ENCODE peak calls at places on chromosomes 16 and 17, in seven cellular contexts. I, Q, X, Y, M, J and R are unnamed samples.

GRCh38 chr17:68383443-68384321 is 73.6 kb downstream of the WIPI1 start:
- DNase-seq in M (peak), I (no peak), Y (no peak), X (no peak), J (no peak), Q (no peak), R (no peak)

GRCh38 chr17:32527146-32527545 is 40.4 kb downstream of the CDK5R1 start:
- DNase-seq in Q (no peak), J (no peak), X (no peak), Y (no peak), I (no peak), M (no peak), R (no peak)

GRCh38 chr16:80896778-80897177 is 92.4 kb upstream of the CDYL2 start:
- DNase-seq in M (no peak), Y (no peak), I (no peak), Q (no peak), J (no peak), X (no peak), R (no peak)

GRCh38 chr17:10812674-10813073 is 8.8 kb upstream of the TMEM238L start:
- DNase-seq in J (no peak), I (no peak), X (no peak), Q (no peak), M (no peak), Y (no peak), R (no peak)

GRCh38 chr16:25713785-25714570 is 22.2 kb downstream of the HS3ST4 start:
- DNase-seq in Q (no peak), J (peak), M (no peak), X (no peak), Y (no peak), I (no peak), R (no peak)

GRCh38 chr17:47982091-47982617 is 11.2 kb downstream of the CDK5RAP3 start:
- DNase-seq in Q (no peak), I (no peak), Y (no peak), J (no peak), M (no peak), X (no peak), R (no peak)

GRCh38 chr17:77145635-77146632 is 5.2 kb downstream of the SEC14L1 start:
- DNase-seq in X (peak), I (peak), J (no peak), Q (no peak), Y (peak), M (peak), R (peak)

GRCh38 chr16:72637306-72637705 is 410.6 kb downstream of the ZFHX3 start:
- DNase-seq in X (no peak), M (no peak), Q (no peak), Y (peak), J (no peak), I (no peak), R (no peak)

GRCh38 chr17:69822314-69822875 is 252.6 kb upstream of the KCNJ16 start:
- DNase-seq in J (no peak), I (no peak), M (no peak), Y (no peak), X (no peak), Q (no peak), R (no peak)

GRCh38 chr16:48609453-48610023 is 442 bp downstream of the N4BP1 start:
- DNase-seq in J (peak), Q (peak), I (peak), Y (no peak), M (peak), X (peak), R (peak)

GRCh38 chr16:87626905-87627304 is 24.6 kb downstream of the JPH3 start:
- DNase-seq in M (no peak), Q (no peak), X (no peak), I (no peak), Y (no peak), J (no peak), R (no peak)

GRCh38 chr17:19347323-19348080 is 15.0 kb downstream of the B9D1 start:
- DNase-seq in J (no peak), Y (no peak), Q (no peak), I (no peak), X (no peak), M (no peak), R (peak)

GRCh38 chr17:18138065-18138749 is 29.7 kb downstream of the MYO15A start:
- DNase-seq in Q (no peak), J (peak), I (no peak), X (no peak), Y (no peak), M (no peak), R (no peak)

GRCh38 chr17:80442764-80443163 is 27.8 kb downstream of the ENDOV start:
- DNase-seq in M (no peak), Y (no peak), I (no peak), Q (no peak), X (no peak), J (no peak), R (no peak)

GRCh38 chr17:15947331-15947730 is 2.4 kb downstream of the ADORA2B start:
- DNase-seq in Q (no peak), Y (peak), J (no peak), X (no peak), I (no peak), M (no peak), R (no peak)

GRCh38 chr17:69406906-69407305 is 7.6 kb upstream of the MAP2K6 start:
- DNase-seq in Y (no peak), M (no peak), J (no peak), X (no peak), Q (no peak), I (no peak), R (no peak)

GRCh38 chr16:21071741-21072140 is 78.9 kb downstream of the DNAH3 start:
- DNase-seq in M (no peak), I (no peak), J (no peak), Q (no peak), X (no peak), Y (no peak), R (no peak)

GRCh38 chr17:40129498-40129897 is 7.7 kb downstream of the MSL1 start:
- DNase-seq in Q (no peak), J (no peak), M (no peak), I (no peak), X (no peak), Y (no peak), R (no peak)

GRCh38 chr17:73192894-73193701 is at the start of gene COG1:
- DNase-seq in X (peak), Y (peak), I (peak), Q (peak), J (peak), M (peak), R (peak)

GRCh38 chr17:67421869-67422273 is 44.8 kb downstream of the PITPNC1 start:
- DNase-seq in X (no peak), Q (peak), Y (peak), M (no peak), J (no peak), I (no peak), R (no peak)

GRCh38 chr17:36722121-36722902 is 120.9 kb downstream of the MRM1 start:
- DNase-seq in Q (peak), J (no peak), X (peak), M (peak), I (no peak), Y (no peak), R (peak)

GRCh38 chr17:83085103-83085502 is 5.7 kb downstream of the METRNL start:
- DNase-seq in J (no peak), X (no peak), I (no peak), Y (no peak), M (no peak), Q (no peak), R (no peak)

GRCh38 chr16:62370445-62370844 is 334.2 kb upstream of the CDH8 start:
- DNase-seq in Y (no peak), M (no peak), I (no peak), J (no peak), X (no peak), Q (no peak), R (no peak)

GRCh38 chr17:53387745-53388144 is 435.0 kb upstream of the KIF2B start:
- DNase-seq in Q (no peak), I (no peak), X (no peak), M (no peak), J (no peak), Y (no peak), R (no peak)

GRCh38 chr17:27846042-27846655 is 45.8 kb upstream of the NOS2 start:
- DNase-seq in J (no peak), Y (no peak), X (no peak), Q (no peak), M (no peak), I (no peak), R (no peak)

DNA sequence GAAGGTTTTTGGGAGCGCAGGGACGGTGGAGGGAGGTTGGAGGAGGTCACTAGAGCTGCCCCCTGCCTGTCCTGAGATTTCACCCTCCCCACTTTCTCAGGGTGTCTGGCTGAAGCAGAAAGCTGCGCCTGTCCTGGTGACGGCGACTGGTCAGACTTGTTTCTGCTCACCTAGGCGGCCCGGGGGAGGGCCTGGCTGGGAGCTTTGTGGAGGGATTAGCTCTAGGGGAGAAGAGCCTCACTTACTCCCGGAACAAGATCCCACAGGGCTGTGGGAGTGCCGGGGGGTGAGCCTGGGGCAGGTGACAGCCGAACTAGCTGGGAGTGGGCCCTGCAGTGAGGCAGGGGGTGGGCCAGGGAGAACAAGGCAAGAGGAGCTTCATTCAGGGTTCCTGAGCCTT is 11.5 kb downstream of the NHERF1 start:
- DNase-seq in J (peak), X (peak), I (no peak), M (no peak), Y (peak), Q (no peak), R (no peak)
- H3K27ac ChIP-seq in J (peak), X (no peak), I (peak), M (no peak), Y (peak), Q (peak), R (no peak)

DNA sequence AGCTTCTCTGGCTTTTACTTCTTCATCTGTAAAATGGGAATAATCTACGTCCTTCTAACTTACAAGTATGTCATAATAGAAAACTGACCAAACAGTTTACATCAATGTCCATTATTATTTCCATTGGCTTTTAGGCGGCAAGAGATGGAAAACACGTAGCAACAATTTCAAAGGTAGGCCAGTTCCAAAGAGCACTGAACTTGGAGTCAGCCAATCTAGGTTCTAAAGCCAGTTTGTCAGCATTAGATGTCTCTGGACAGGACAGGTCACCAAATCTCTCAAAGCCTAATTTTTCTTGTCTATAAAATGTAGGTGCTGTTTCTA is 17.6 kb downstream of the HLF start:
- DNase-seq in I (no peak), X (no peak), Q (no peak), Y (no peak), J (no peak), M (no peak), R (no peak)
- H3K27ac ChIP-seq in I (no peak), X (no peak), Q (no peak), Y (no peak), J (no peak), M (no peak), R (peak)

GRCh38 chr16:78444-79145 is 570 bp downstream of the MPG start:
- DNase-seq in Y (no peak), M (peak), X (no peak), I (peak), J (no peak), Q (no peak), R (no peak)
- H3K27ac ChIP-seq in Y (no peak), M (peak), X (peak), I (no peak), J (peak), Q (peak), R (peak)

DNA sequence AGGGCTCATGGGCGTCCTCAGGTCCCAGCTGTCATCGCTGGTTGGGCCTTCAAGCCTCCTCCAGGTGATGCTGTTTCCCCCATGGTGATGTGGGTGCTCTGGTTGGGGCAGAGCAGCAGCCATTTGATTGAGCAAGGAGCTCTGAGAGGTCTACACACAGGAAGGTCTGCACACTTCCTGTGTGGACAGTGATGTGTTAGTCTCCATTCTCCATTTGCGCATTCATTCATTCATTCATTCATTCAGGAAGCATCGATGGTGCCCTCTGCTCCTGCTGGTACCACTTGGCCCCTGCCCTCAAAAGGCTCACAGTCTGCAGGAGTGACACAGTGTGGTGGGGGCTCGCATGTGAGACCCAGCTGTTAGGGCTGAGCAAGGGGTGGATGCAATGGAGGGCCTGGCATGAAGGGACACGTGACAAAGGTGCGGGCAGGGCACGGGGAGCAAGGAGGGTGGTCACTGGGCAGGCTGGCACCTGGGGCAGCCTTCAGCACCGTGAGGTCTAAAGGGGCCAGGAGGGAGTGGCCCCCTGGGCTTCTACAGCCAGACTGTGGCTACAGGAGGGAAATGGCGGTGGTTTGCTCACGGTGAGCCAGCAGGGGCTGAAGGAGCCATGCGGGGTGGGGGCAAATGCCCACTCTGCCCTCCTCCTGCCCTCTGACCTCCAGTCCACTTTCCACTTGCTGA is 1.5 kb downstream of the ADGRG3 start:
- DNase-seq in Q (no peak), Y (no peak), M (no peak), J (no peak), X (no peak), I (no peak), R (no peak)
- H3K27ac ChIP-seq in Q (no peak), Y (no peak), M (no peak), J (no peak), X (no peak), I (no peak), R (no peak)

DNA sequence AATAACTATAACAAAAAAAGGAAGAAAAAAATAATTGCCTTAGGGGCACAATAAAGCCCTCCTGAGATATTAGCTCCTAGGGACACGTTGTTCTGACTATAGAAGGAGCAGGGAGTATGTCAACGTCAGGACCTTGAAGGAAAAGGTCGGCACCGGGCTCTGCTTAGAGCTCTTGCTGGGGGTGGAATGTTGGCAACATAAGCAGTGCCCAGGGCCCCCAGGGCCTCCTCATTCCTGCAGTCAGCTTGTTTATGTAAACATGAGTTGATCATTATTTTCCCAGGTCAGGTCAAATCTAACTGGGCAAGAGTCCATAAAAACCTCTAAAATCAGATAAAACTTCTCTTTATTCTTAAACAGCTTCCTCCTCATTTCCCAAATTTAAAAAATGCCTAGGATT is 54.5 kb downstream of the AMFR start:
- DNase-seq in J (no peak), X (no peak), I (no peak), Y (peak), Q (no peak), M (no peak), R (no peak)
- H3K27ac ChIP-seq in J (no peak), X (no peak), I (no peak), Y (peak), Q (no peak), M (no peak), R (no peak)

DNA sequence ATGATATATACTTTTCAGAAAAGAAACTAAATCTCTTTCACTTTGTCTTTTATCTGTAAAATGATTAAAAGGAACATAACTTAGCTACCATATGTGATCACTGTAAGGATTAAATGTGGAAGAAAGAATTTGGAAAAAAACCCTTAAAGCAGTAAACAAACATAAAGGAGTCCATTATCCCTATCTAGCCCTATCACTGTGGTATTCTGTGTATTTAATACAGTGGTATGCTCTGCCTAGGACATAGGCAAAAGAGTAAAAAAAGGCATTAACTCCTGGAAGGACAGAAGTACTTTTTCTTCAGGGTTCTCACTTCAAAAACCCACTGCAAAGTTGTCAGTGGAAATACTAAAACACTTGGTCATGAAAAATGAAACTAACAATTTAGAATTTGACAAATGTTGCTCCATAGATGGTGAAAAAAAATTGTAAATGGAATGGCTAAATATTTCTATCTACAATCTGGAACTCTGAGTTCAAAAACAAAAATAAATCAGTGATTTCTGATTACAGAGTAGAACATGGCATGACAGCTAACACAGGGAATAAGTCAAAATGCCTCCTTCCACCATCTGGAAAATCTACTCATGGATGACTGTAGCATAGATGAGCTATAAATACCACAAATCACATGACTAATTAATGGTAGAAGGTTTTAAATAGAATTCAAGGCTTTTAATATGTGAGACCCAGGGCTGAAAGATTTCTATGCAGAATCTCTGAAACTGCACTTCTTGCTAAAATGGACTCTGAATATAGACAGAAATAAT is 140.1 kb downstream of the ITFG1 start:
- DNase-seq in Q (no peak), Y (no peak), J (no peak), I (no peak), M (no peak), X (no peak), R (no peak)
- H3K27ac ChIP-seq in Q (no peak), Y (no peak), J (no peak), I (no peak), M (no peak), X (no peak), R (no peak)